ENCODE peak calls at places on chromosomes 1 and 21, in four cellular contexts. I is K562, V is endothelial cell of umbilical vein, D is GM12878. Q is an unnamed sample.

GRCh38 chr1:198261886-198262285 is 105.1 kb downstream of the NEK7 start:
- DNase-seq in I (no peak), V (no peak), D (no peak), Q (no peak)

GRCh38 chr1:143735764-143736461 is 235.9 kb downstream of the FAM72C start:
- DNase-seq in I (no peak), V (peak; percentile 18), D (no peak), Q (no peak)

GRCh38 chr1:19220991-19221390 is 10.9 kb upstream of the UBR4 start:
- DNase-seq in I (no peak), V (no peak), D (no peak), Q (peak; percentile 66)

GRCh38 chr1:51331206-51332100 is 1.1 kb upstream of the TTC39A start:
- DNase-seq in I (peak; percentile 93), V (peak; percentile 41), D (peak; percentile 13), Q (peak; percentile 62)

GRCh38 chr21:29250642-29251041 is 48.1 kb upstream of the BACH1 start:
- DNase-seq in I (no peak), V (no peak), D (no peak), Q (no peak)

GRCh38 chr1:168693872-168694238 is 35.2 kb downstream of the DPT start:
- DNase-seq in I (no peak), V (no peak), D (no peak), Q (no peak)

GRCh38 chr1:22537441-22538139 is 25.7 kb upstream of the EPHA8 start:
- DNase-seq in I (peak; percentile 36), V (no peak), D (no peak), Q (no peak)

GRCh38 chr1:24541711-24542346 is 14.1 kb upstream of the NCMAP start:
- DNase-seq in I (peak; percentile 40), V (no peak), D (no peak), Q (no peak)

GRCh38 chr1:234489692-234490065 is 10.7 kb upstream of the TARBP1 start:
- DNase-seq in I (no peak), V (no peak), D (no peak), Q (no peak)

GRCh38 chr1:50329332-50329932 is 93.8 kb downstream of the DMRTA2 start:
- DNase-seq in I (no peak), V (no peak), D (no peak), Q (no peak)

GRCh38 chr1:34739613-34740012 is 15.2 kb upstream of the GJB5 start:
- DNase-seq in I (no peak), V (no peak), D (no peak), Q (no peak)

GRCh38 chr1:115492880-115493279 is 148.9 kb upstream of the VANGL1 start:
- DNase-seq in I (no peak), V (no peak), D (no peak), Q (peak; percentile 58)

GRCh38 chr1:41528726-41529605 is 44.5 kb upstream of the EDN2 start:
- DNase-seq in I (no peak), V (no peak), D (no peak), Q (no peak)

GRCh38 chr1:242784074-242784473 is 259.6 kb upstream of the PLD5 start:
- DNase-seq in I (no peak), V (no peak), D (no peak), Q (no peak)

GRCh38 chr1:157262891-157263290 is 124.7 kb upstream of the ETV3 start:
- DNase-seq in I (no peak), V (no peak), D (no peak), Q (no peak)

GRCh38 chr1:2314803-2315710 is 76.3 kb downstream of the MORN1 start:
- DNase-seq in I (peak; percentile 96), V (peak; percentile 29), D (no peak), Q (peak; percentile 39)

GRCh38 chr1:65493792-65494191 is 73.3 kb downstream of the LEPR start:
- DNase-seq in I (no peak), V (peak; percentile 90), D (no peak), Q (no peak)

GRCh38 chr1:23116921-23117699 is 51.5 kb downstream of the LUZP1 start:
- DNase-seq in I (no peak), V (peak; percentile 24), D (no peak), Q (no peak)

GRCh38 chr1:17909634-17910033 is 154.5 kb downstream of the ACTL8 start:
- DNase-seq in I (peak; percentile 31), V (no peak), D (no peak), Q (peak; percentile 24)

GRCh38 chr1:19258353-19258752 is 6.7 kb downstream of the MRTO4 start:
- DNase-seq in I (peak; percentile 14), V (no peak), D (no peak), Q (no peak)

GRCh38 chr1:152191260-152191659 is 32.2 kb upstream of the RPTN start:
- DNase-seq in I (no peak), V (no peak), D (no peak), Q (no peak)

GRCh38 chr1:75134939-75135828 is 996 bp downstream of the LHX8 start:
- DNase-seq in I (no peak), V (peak; percentile 54), D (no peak), Q (peak; percentile 0)

GRCh38 chr1:3547055-3548005 is 64.0 kb downstream of the MEGF6 start:
- DNase-seq in I (no peak), V (no peak), D (no peak), Q (no peak)

GRCh38 chr1:230113605-230114241 is 46.7 kb downstream of the GALNT2 start:
- DNase-seq in I (no peak), V (peak; percentile 72), D (no peak), Q (peak; percentile 99)

GRCh38 chr1:184223216-184223615 is 163.6 kb upstream of the C1orf21 start:
- DNase-seq in I (no peak), V (no peak), D (no peak), Q (no peak)

GRCh38 chr1:219092206-219092605 is 81.5 kb upstream of the LYPLAL1 start:
- DNase-seq in I (no peak), V (no peak), D (no peak), Q (peak; percentile 65)

GRCh38 chr1:117622726-117623125 is 16.9 kb downstream of the TENT5C start:
- DNase-seq in I (no peak), V (no peak), D (no peak), Q (no peak)

GRCh38 chr21:42343556-42343955 is 7.2 kb downstream of the TFF2 start:
- DNase-seq in I (no peak), V (no peak), D (no peak), Q (no peak)

GRCh38 chr1:39609618-39610331 is 29.7 kb downstream of the HEYL start:
- DNase-seq in I (peak; percentile 71), V (peak; percentile 30), D (no peak), Q (no peak)

GRCh38 chr1:147292012-147292411 is 49.5 kb downstream of the CHD1L start:
- DNase-seq in I (no peak), V (no peak), D (no peak), Q (peak; percentile 93)

GRCh38 chr1:227280836-227281235 is 37.5 kb downstream of the CDC42BPA start:
- DNase-seq in I (no peak), V (no peak), D (no peak), Q (no peak)

GRCh38 chr1:176241385-176242015 is 34.4 kb upstream of the COP1 start:
- DNase-seq in I (no peak), V (peak; percentile 24), D (no peak), Q (peak; percentile 95)

GRCh38 chr1:114453361-114453784 is 57.6 kb downstream of the TRIM33 start:
- DNase-seq in I (peak; percentile 23), V (no peak), D (no peak), Q (no peak)
- TF ChIP-seq FOS in I (no peak), V (no peak), D (no peak), Q (no peak)

DNA sequence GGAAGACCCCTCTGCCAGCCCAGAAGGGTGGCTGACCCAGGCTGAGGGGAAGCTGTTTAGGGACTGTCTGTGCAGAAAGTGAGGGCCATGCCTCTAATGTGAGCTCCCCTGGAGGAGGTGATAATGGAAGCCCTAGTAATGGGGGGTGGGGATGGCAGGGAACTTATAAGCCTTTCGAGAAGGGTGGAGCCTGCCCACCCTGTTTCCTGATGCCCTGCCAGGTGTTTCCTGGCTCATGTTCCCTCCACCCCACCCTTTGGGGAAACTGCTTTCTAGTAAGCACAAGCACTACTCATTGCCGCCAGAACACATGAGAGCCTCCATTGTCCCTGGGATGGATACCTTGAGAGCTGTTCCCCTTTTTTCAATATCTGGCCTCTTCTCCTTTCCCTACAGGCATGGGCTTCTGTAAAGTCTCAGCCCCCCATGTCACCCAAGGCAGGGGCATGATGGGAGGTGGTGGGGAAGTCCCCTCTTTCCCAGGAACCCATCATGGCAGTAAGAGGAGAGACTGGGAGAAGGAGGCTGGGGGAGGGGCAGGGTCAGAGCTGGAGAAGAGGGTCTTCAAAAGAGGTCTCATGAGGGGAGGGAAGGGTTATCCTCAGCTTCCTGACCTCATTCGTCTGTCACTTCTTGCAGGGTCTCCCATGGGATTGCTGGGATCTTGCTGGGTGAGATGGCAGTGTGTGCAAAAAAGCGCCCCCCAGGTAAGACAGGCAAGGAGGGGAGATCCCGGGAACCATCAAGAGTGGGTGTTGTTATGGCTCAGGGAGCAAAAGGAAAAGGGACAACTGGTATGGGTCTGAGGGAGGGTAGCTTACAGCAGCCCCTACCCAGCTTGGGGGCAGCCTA is 2.4 kb downstream of the ATP8B2 start:
- DNase-seq in I (no peak), V (peak; percentile 74), D (no peak), Q (no peak)
- H3K4me1 ChIP-seq in I (peaks cover 51% of the 10 kb centered on the region), V (peaks cover 22% of the 10 kb centered on the region), D (peaks cover 23% of the 10 kb centered on the region), Q (peaks cover 22% of the 10 kb centered on the region)

GRCh38 chr1:171581766-171582165 is 40.3 kb upstream of the MYOCOS start:
- DNase-seq in I (no peak), V (no peak), D (no peak), Q (no peak)
- TF ChIP-seq FOS in I (no peak), V (no peak), D (no peak), Q (no peak)

GRCh38 chr1:84839544-84839943 is 53.5 kb downstream of the LPAR3 start:
- DNase-seq in I (no peak), V (no peak), D (no peak), Q (no peak)
- H3K4me1 ChIP-seq in I (no peaks in the 10 kb centered on the region), V (no peaks in the 10 kb centered on the region), D (no peaks in the 10 kb centered on the region), Q (peaks cover 2% of the 10 kb centered on the region)

DNA sequence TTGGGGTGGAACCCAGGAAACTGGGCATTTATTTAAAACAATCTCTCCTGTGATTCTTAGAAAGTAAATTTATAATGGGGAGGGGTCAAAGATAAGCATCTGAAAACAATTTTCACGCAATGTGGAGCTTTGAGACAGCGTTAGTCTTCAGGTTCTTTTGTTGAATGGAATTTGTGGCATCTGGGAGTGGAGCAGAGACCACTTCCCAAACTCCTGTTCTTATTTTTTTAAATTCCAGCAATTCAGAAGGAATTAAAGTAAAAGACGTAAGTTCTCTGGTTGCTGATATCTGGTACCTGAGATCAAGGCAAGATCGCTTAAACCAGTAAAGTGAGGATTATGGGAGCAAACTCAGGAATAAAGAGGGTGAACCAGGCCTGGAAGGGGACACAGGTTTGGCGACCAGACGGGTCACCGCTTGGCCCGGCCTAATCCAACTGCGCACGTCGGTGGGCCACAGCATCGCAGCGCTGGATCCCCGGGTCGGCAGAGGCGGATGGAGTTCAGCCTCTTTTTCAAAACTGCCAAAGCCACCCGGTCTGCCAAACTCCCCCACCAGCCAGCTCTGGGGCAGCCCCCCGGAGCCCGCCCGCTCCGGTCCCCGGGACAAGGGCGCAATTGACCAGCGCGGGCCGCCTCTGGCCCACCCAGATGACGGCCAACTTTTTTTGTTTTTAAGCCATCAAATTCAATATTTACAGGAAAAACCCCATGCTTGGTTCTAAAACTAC is 754 bp upstream of the PDPN start:
- DNase-seq in I (no peak), V (no peak), D (no peak), Q (no peak)
- TF ChIP-seq FOS in I (no peak), V (no peak), D (no peak), Q (no peak)

GRCh38 chr1:44033756-44034155 is 2.5 kb upstream of the SLC6A9 start:
- DNase-seq in I (no peak), V (no peak), D (no peak), Q (no peak)
- H3K4me1 ChIP-seq in I (peaks cover 83% of the 10 kb centered on the region), V (peaks cover 7% of the 10 kb centered on the region), D (peaks cover 6% of the 10 kb centered on the region), Q (peaks cover 14% of the 10 kb centered on the region)